ENCODE peak calls at places on chromosome 1, in ten cellular contexts. X is posterior vena cava; I is left lung; D is activated naive CD8-positive, alpha-beta T cell treated with anti-CD3 and anti-CD28 coated beads, Interleukin-2, amount 50 U/mL, for 16 hours; R is stromal cell of bone marrow; E is fibroblast of lung; K is midbrain; T is GM04503; G is activated CD4-positive, CD25-positive, alpha-beta regulatory T cell; M is skeletal muscle cell. Y is an unnamed sample.

GRCh38 chr1:162587347-162587746 is 25.8 kb downstream of the UAP1 start:
- DNase-seq in X (no peak), I (no peak), D (no peak), R (no peak), E (no peak), K (no peak), T (no peak), G (no peak), M (no peak), Y (no peak)

GRCh38 chr1:56289260-56289659 is 290.1 kb downstream of the PLPP3 start:
- DNase-seq in X (no peak), I (no peak), D (no peak), R (no peak), E (no peak), K (no peak), T (no peak), G (no peak), M (no peak), Y (no peak)

GRCh38 chr1:20262810-20263534 is 27.7 kb upstream of the VWA5B1 start:
- DNase-seq in X (no peak), I (no peak), D (no peak), R (no peak), E (peak; percentile 58), K (no peak), T (no peak), G (no peak), M (no peak), Y (no peak)

GRCh38 chr1:163824490-163824889 is 502.7 kb downstream of the NUF2 start:
- DNase-seq in X (no peak), I (no peak), D (no peak), R (no peak), E (peak; percentile 28), K (no peak), T (no peak), G (no peak), M (no peak), Y (no peak)

GRCh38 chr1:119732465-119733168 is 20.9 kb downstream of the PHGDH start:
- DNase-seq in X (no peak), I (no peak), D (no peak), R (no peak), E (peak; percentile 15), K (peak; percentile 77), T (no peak), G (no peak), M (no peak), Y (peak; percentile 95)

GRCh38 chr1:165352109-165352441 is 4.4 kb downstream of the LMX1A start:
- DNase-seq in X (no peak), I (no peak), D (no peak), R (no peak), E (no peak), K (no peak), T (no peak), G (no peak), M (no peak), Y (no peak)

GRCh38 chr1:110216844-110217444 is 6.8 kb downstream of the KCNC4 start:
- DNase-seq in X (no peak), I (no peak), D (no peak), R (no peak), E (no peak), K (no peak), T (no peak), G (no peak), M (no peak), Y (no peak)

GRCh38 chr1:151056149-151056548 is 3.3 kb downstream of the CDC42SE1 start:
- DNase-seq in X (no peak), I (no peak), D (no peak), R (no peak), E (no peak), K (no peak), T (no peak), G (no peak), M (no peak), Y (no peak)

GRCh38 chr1:174991473-174991872 is 8.3 kb upstream of the CACYBP start:
- DNase-seq in X (no peak), I (no peak), D (no peak), R (no peak), E (peak; percentile 39), K (no peak), T (no peak), G (no peak), M (no peak), Y (no peak)

GRCh38 chr1:61452354-61452990 is 272.5 kb downstream of the TM2D1 start:
- DNase-seq in X (no peak), I (no peak), D (no peak), R (no peak), E (peak; percentile 62), K (no peak), T (no peak), G (no peak), M (no peak), Y (peak; percentile 67)

GRCh38 chr1:12275370-12275769 is 45.5 kb downstream of the VPS13D start:
- DNase-seq in X (no peak), I (peak; percentile 35), D (peak; percentile 9), R (peak; percentile 13), E (no peak), K (no peak), T (no peak), G (no peak), M (no peak), Y (peak; percentile 31)

GRCh38 chr1:9066945-9067807 is 2.3 kb downstream of the SLC2A5 start:
- DNase-seq in X (peak; percentile 87), I (peak; percentile 76), D (no peak), R (peak; percentile 87), E (peak; percentile 93), K (peak; percentile 20), T (peak; percentile 59), G (no peak), M (peak; percentile 91), Y (peak; percentile 39)

GRCh38 chr1:23558140-23558871 is 995 bp downstream of the ID3 start:
- DNase-seq in X (peak; percentile 88), I (peak; percentile 75), D (no peak), R (no peak), E (peak; percentile 61), K (no peak), T (no peak), G (no peak), M (no peak), Y (peak; percentile 28)

GRCh38 chr1:212040629-212041028 is 5.1 kb downstream of the DTL start:
- DNase-seq in X (no peak), I (no peak), D (no peak), R (no peak), E (no peak), K (no peak), T (no peak), G (no peak), M (no peak), Y (no peak)

Y was measured in SK-MEL-5.